ENCODE peak calls at places on chromosomes 3 and 15, in six cellular contexts. O is A549, M is GM12878, B is K562, Z is upper lobe of left lung, P is HepG2. I is an unnamed sample.
A peak's percentile ranks its signal among the peaks of the same experiment; 100 is the strongest.

GRCh38 chr15:91110407-91110806 is 10.3 kb downstream of the SV2B start:
- ATAC-seq in O (no peak), M (no peak), B (no peak), Z (no peak), P (no peak), I (no peak)

GRCh38 chr3:129560931-129561594 is 18.1 kb downstream of the H1-8 start:
- ATAC-seq in O (peak; percentile 54), M (no peak), B (peak; percentile 62), Z (peak; percentile 70), P (no peak), I (peak; percentile 88)

GRCh38 chr3:108117245-108117644 is 26.4 kb upstream of the CD47 start:
- ATAC-seq in O (no peak), M (peak; percentile 41), B (peak; percentile 82), Z (no peak), P (no peak), I (no peak)

GRCh38 chr15:80701676-80702311 is 6.7 kb downstream of the ABHD17C start:
- ATAC-seq in O (no peak), M (no peak), B (no peak), Z (peak; percentile 31), P (no peak), I (no peak)

GRCh38 chr15:75864213-75865059 is 21.2 kb downstream of the UBE2Q2 start:
- ATAC-seq in O (no peak), M (no peak), B (peak; percentile 29), Z (no peak), P (no peak), I (no peak)

GRCh38 chr15:40743921-40744809 is 10.9 kb downstream of the RMDN3 start:
- ATAC-seq in O (peak; percentile 58), M (peak; percentile 67), B (peak; percentile 63), Z (peak; percentile 56), P (peak; percentile 44), I (no peak)

GRCh38 chr3:158264894-158265293 is 155.0 kb downstream of the RSRC1 start:
- ATAC-seq in O (no peak), M (no peak), B (no peak), Z (no peak), P (no peak), I (no peak)

GRCh38 chr3:9061634-9062033 is 98.4 kb upstream of the RAD18 start:
- ATAC-seq in O (no peak), M (no peak), B (no peak), Z (no peak), P (no peak), I (no peak)

GRCh38 chr3:46218310-46218709 is 10.2 kb upstream of the CCR1 start:
- ATAC-seq in O (no peak), M (no peak), B (no peak), Z (no peak), P (no peak), I (no peak)

GRCh38 chr3:5186854-5187151 is 704 bp upstream of the EDEM1 start:
- ATAC-seq in O (no peak), M (no peak), B (no peak), Z (no peak), P (no peak), I (no peak)

GRCh38 chr15:34223904-34224596 is 766 bp upstream of the EMC4 start:
- ATAC-seq in O (peak; percentile 53), M (peak; percentile 31), B (peak; percentile 69), Z (no peak), P (peak; percentile 45), I (no peak)

DNA sequence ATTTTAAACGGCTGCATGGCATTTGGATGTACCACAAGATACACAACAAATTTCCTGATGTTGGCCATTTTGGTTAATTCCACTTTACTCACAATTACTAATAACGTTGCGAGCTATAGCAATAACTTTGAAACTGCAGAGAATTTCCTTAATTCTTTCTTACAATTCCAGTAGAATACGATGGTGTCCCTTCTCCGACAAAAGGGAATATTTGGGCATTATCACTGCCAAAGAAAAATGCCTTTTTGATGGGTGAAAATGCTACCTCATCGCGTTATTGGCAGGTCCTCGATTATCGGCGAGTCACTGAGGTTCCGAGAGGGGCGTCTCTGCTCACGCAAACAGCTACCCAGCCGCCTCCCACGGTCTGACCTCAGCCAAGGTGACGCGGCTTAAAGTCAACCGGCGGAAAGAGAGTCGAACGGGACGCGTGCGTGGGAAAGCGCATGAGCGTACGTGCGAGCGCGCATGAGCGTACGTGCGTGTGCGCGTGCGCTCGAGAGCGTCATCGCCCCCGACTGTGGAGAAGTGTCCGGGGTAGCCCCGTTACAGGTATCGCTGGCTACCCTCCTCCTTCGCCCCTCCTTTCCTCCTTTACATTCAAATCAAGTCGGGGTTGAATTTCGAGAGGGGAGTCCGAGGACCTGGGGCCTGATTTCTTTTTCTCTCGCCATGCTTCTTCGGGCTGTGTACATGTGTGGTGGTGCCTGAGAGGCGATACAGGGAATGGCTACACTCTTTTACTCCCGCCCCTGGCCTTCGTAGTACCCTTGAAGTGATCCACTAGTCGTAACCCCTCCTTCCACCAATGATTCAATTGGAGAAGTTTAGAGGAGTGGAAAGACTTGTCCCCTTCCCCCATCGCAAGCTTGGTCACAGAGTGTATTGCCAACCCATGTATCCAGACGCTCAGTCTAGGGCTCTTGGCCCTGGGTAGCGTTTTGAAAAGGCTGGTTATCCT is at the start of gene OXSM:
- ATAC-seq in O (peak; percentile 98), M (peak; percentile 94), B (peak; percentile 91), Z (peak; percentile 99), P (peak; percentile 97), I (peak; percentile 97)
- TF ChIP-seq EP300 in O (no peak), M (peak; percentile 43), B (peak; percentile 67), Z (no peak), P (no peak), I (peak; percentile 64)

GRCh38 chr15:78440375-78441373 is 2.7 kb downstream of the IREB2 start:
- ATAC-seq in O (no peak), M (no peak), B (no peak), Z (no peak), P (no peak), I (no peak)
- H3K4me3 ChIP-seq in O (no peak overlapping the region), M (peak overlapping the region; percentile 13), B (no peak overlapping the region), Z (no peak overlapping the region), P (no peak overlapping the region), I (no peak overlapping the region)

GRCh38 chr3:176202652-176203051 is 994.6 kb downstream of the TBL1XR1 start:
- ATAC-seq in O (no peak), M (no peak), B (no peak), Z (no peak), P (no peak), I (no peak)

GRCh38 chr3:176208915-176209314 is 988.4 kb downstream of the TBL1XR1 start:
- ATAC-seq in O (no peak), M (no peak), B (no peak), Z (no peak), P (no peak), I (no peak)

DNA sequence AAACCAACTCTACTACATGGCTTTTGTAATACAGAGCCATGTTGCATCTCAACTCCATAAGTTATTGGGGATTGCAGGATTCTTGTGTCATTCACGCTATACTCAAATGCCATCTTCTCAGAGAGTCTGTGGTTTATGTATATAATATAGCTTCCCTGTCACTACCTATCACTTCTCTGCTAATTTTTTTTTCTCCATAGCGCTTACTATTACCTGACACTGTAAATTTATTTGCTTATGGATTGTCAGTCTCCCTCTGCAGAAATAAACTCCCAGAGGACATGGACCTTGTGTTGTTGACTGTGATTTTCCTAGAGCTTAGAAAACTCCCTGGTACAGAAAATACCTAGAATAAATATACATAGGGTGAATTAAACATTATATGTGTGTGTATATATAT is 990.5 kb downstream of the TBL1XR1 start:
- ATAC-seq in O (no peak), M (no peak), B (no peak), Z (no peak), P (no peak), I (no peak)
- TF ChIP-seq EP300 in O (no peak), M (no peak), B (no peak), Z (no peak), P (no peak), I (no peak)

DNA sequence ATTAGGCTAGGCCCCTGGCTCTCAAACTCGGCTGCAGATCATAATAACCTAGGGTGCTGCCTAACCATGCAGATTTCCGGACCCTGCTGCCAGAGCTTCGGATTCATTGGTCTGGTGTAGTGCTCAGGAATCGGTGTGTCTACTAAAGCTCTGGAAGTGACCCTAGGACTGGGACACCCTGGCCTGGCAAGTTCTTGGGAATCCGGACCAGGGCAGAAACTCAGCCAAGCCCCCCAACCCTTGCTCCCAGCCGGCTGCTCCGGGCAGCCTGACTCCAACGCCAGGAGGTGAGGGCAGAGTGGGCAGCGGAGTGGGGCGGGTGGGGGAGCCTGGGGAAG is 23.0 kb downstream of the IGDCC3 start:
- ATAC-seq in O (peak; percentile 24), M (no peak), B (no peak), Z (no peak), P (peak; percentile 71), I (no peak)
- H3K4me3 ChIP-seq in O (no peak overlapping the region), M (no peak overlapping the region), B (no peak overlapping the region), Z (peak overlapping the region; percentile 49), P (peak overlapping the region; percentile 50), I (peak overlapping the region; percentile 55)

DNA sequence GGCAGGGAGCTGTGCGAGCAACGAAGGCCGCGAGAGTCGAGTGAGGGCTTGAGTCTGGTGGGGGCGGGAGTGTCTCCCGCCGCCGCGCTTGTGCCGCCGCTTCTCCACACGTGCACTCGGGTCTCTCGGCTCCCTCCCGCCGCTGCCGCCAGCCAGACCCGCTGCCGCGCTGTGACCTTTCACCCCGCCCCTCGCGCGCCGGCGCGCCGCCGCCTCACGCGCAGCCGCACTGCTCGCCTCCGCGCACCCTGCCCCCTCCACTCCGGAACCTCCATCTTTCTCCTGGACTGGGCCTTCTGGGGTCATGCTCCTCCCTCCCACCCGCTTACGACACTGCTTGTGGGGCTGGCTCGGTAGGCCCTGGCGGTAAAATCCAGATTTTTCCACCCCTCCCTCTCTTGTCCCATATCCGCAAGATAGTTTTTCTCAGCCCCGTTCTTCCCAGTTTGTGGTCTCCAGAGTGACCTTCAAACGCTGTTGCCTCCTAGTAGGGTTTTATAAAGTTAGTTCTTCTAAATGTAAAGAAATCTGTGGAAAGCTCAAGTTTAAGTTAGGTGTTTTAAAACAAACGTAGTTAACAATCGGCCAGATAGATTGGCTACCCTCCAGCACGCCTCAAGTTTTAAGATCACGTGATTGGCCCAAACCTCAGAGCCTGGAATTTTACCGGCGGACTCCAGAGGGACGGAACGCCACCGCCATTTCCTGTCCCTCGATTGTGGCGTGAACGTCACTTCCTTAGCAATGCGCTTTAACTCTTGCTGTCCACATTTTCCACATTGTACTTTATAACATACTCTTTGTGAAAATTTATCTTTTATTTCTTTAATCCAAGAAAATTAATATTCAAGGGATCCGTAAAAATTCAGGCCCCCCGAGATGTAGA is at the start of gene NAA50:
- ATAC-seq in O (peak; percentile 85), M (peak; percentile 72), B (peak; percentile 72), Z (peak; percentile 96), P (peak; percentile 72), I (peak; percentile 95)
- TF ChIP-seq EP300 in O (no peak), M (no peak), B (peak; percentile 1), Z (no peak), P (no peak), I (no peak)

GRCh38 chr3:149657796-149658443 is at the start of gene WWTR1:
- ATAC-seq in O (peak; percentile 87), M (peak; percentile 85), B (no peak), Z (peak; percentile 92), P (peak; percentile 81), I (peak; percentile 87)
- H3K4me3 ChIP-seq in O (peak within 1 kb of the TSS; percentile 90), M (peak within 1 kb of the TSS; percentile 87), B (no peak within 1 kb of the TSS), Z (peak within 1 kb of the TSS; percentile 76), P (peak within 1 kb of the TSS; percentile 94), I (peak within 1 kb of the TSS; percentile 84)

GRCh38 chr3:171274222-171274621 is 186.0 kb downstream of the TNIK start:
- ATAC-seq in O (no peak), M (no peak), B (no peak), Z (no peak), P (no peak), I (no peak)
- TF ChIP-seq EP300 in O (no peak), M (no peak), B (no peak), Z (no peak), P (no peak), I (no peak)

I was measured in gastroesophageal sphincter.